ENCODE peak calls at places on chromosomes 11 and 22, in seven cellular contexts. U, W, V, D, M, I and P are unnamed samples.
A peak's percentile ranks its signal among the peaks of the same experiment; 100 is the strongest.

GRCh38 chr22:23251445-23252093 is 71.3 kb downstream of the BCR start:
- DNase-seq in U (no peak), D (peak; percentile 8), I (peak; percentile 11), M (peak; percentile 45), W (peak; percentile 61), V (no peak), P (no peak)

GRCh38 chr11:112212710-112213109 is 13.5 kb upstream of the PTS start:
- DNase-seq in I (no peak), W (no peak), M (no peak), V (no peak), D (peak; percentile 54), U (no peak), P (no peak)

GRCh38 chr11:69443138-69443967 is 38.1 kb upstream of the LINC01488 start:
- DNase-seq in V (peak; percentile 91), M (peak; percentile 94), U (peak; percentile 91), D (peak; percentile 96), W (peak; percentile 97), I (peak; percentile 42), P (peak; percentile 95)

GRCh38 chr11:76248210-76248609 is 41.9 kb upstream of the WNT11 start:
- DNase-seq in I (no peak), U (no peak), V (peak; percentile 59), W (peak; percentile 76), D (peak; percentile 33), M (no peak), P (peak; percentile 65)

GRCh38 chr22:30474683-30475424 is 3.0 kb upstream of the SEC14L3 start:
- DNase-seq in V (no peak), U (no peak), M (no peak), W (peak; percentile 64), I (no peak), D (no peak), P (peak; percentile 45)

GRCh38 chr11:111336582-111337256 is 38.4 kb downstream of the POU2AF3 start:
- DNase-seq in U (no peak), D (peak; percentile 6), W (peak; percentile 77), I (peak; percentile 11), M (peak; percentile 61), V (no peak), P (peak; percentile 50)

GRCh38 chr11:45948341-45948740 is 25.9 kb downstream of the LARGE2 start:
- DNase-seq in V (no peak), M (no peak), D (no peak), W (no peak), I (no peak), U (no peak), P (no peak)

GRCh38 chr11:83663446-83663845 is 377.3 kb upstream of the CCDC90B start:
- DNase-seq in U (no peak), I (no peak), W (no peak), V (no peak), M (peak; percentile 5), D (no peak), P (no peak)

GRCh38 chr11:32429477-32429876 is 5.9 kb downstream of the WT1 start:
- DNase-seq in V (peak; percentile 45), M (no peak), U (no peak), I (no peak), D (no peak), W (no peak), P (no peak)

GRCh38 chr11:126113515-126113957 is 50.9 kb upstream of the CDON start:
- DNase-seq in D (peak; percentile 97), W (peak; percentile 91), I (peak; percentile 30), U (no peak), M (peak; percentile 96), V (no peak), P (no peak)

GRCh38 chr11:28231475-28231874 is 123.3 kb downstream of the METTL15 start:
- DNase-seq in D (peak; percentile 67), V (no peak), M (peak; percentile 90), W (no peak), I (no peak), U (no peak), P (no peak)

GRCh38 chr22:50671641-50672040 is 982 bp upstream of the SHANK3 start:
- DNase-seq in V (no peak), M (no peak), W (no peak), I (no peak), U (no peak), D (no peak), P (no peak)

GRCh38 chr22:43944670-43945430 is 10.4 kb upstream of the SAMM50 start:
- DNase-seq in D (no peak), I (peak; percentile 34), W (no peak), U (no peak), V (no peak), M (no peak), P (no peak)

GRCh38 chr11:86152006-86152862 is 83.3 kb upstream of the PICALM start:
- DNase-seq in U (no peak), I (peak; percentile 38), V (no peak), M (peak; percentile 53), W (no peak), D (no peak), P (no peak)

GRCh38 chr11:83060965-83061364 is 10.7 kb downstream of the RAB30 start:
- DNase-seq in V (no peak), I (no peak), U (no peak), D (no peak), W (no peak), M (no peak), P (no peak)

GRCh38 chr22:47259990-47260389 is 497.5 kb downstream of the TBC1D22A start:
- DNase-seq in U (no peak), V (no peak), W (no peak), M (no peak), D (no peak), I (no peak), P (no peak)

GRCh38 chr22:26429458-26430238 is 588 bp downstream of the ASPHD2 start:
- DNase-seq in W (no peak), M (no peak), U (no peak), D (no peak), V (no peak), I (peak; percentile 52), P (no peak)

GRCh38 chr11:114080219-114080618 is 20.7 kb downstream of the ZBTB16 start:
- DNase-seq in U (no peak), D (peak; percentile 87), M (no peak), I (no peak), V (no peak), W (no peak), P (no peak)

GRCh38 chr11:69301491-69302401 is 7.8 kb downstream of the MYEOV start:
- DNase-seq in D (peak; percentile 85), M (peak; percentile 91), W (peak; percentile 51), U (no peak), V (no peak), I (peak; percentile 38), P (no peak)

GRCh38 chr11:47955356-47955755 is 25.0 kb upstream of the PTPRJ start:
- DNase-seq in D (no peak), U (no peak), M (no peak), V (no peak), I (no peak), W (no peak), P (no peak)

GRCh38 chr11:58596621-58597020 is 17.8 kb downstream of the ZFP91 start:
- DNase-seq in I (no peak), W (no peak), U (no peak), D (no peak), V (no peak), M (no peak), P (no peak)

GRCh38 chr11:12724301-12725046 is 50.3 kb downstream of the TEAD1 start:
- DNase-seq in W (peak; percentile 91), V (peak; percentile 77), I (no peak), M (peak; percentile 95), D (peak; percentile 97), U (no peak), P (peak; percentile 95)

GRCh38 chr22:44743804-44744211 is 8.6 kb upstream of the ARHGAP8 start:
- DNase-seq in I (no peak), M (peak; percentile 80), D (no peak), W (peak; percentile 22), V (no peak), U (no peak), P (no peak)

GRCh38 chr22:48051796-48052620 is 1289.6 kb downstream of the TBC1D22A start:
- DNase-seq in M (no peak), W (no peak), U (no peak), V (no peak), D (no peak), I (no peak), P (no peak)

GRCh38 chr22:35264986-35265385 is 7.7 kb downstream of the HMGXB4 start:
- DNase-seq in M (no peak), V (no peak), I (no peak), U (no peak), W (no peak), D (no peak), P (no peak)
- H3K18ac ChIP-seq in M (no peak overlapping the region), V (no peak overlapping the region), I (no peak overlapping the region), U (no peak overlapping the region), W (no peak overlapping the region), D (no peak overlapping the region), P (no peak overlapping the region)

DNA sequence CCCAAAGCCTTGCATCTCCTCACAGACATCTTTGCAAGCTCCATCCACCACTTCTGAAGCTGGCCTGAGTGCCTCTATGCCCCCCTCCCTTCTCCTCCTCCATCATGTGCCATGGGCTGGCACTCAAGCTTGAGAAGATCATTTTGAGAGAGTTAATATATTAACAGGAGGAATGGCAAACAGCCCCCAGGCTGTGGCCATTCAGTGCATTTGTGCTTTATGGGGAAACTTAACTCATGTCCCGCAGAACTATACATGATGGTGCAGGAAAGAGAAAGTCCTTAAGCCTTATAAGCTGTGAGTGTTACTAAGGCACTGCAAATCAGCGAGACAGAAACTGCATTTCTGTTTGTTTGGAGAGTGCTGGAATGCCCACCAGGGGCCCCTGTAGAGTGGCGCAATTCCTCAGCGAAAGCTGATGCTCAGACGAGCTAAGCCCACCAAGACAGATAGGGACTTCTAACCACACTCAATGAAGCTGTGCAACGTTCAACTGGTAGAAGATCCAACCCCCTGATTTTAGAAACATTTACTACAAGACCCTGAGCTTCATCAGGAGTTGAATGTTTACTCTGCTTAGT is 26.8 kb upstream of the PHLDA2 start:
- DNase-seq in U (no peak), W (peak; percentile 54), D (no peak), I (no peak), V (no peak), M (peak; percentile 18), P (no peak)
- H3K18ac ChIP-seq in U (no peak overlapping the region), W (no peak overlapping the region), D (no peak overlapping the region), I (no peak overlapping the region), V (no peak overlapping the region), M (no peak overlapping the region), P (no peak overlapping the region)

GRCh38 chr11:3781423-3781822 is 15.9 kb downstream of the NUP98 start:
- DNase-seq in U (no peak), D (no peak), V (no peak), W (no peak), I (peak; percentile 20), M (peak; percentile 55), P (no peak)

GRCh38 chr11:3786781-3787428 is 10.4 kb downstream of the NUP98 start:
- DNase-seq in M (no peak), U (no peak), V (no peak), D (peak; percentile 16), I (no peak), W (no peak), P (no peak)

DNA sequence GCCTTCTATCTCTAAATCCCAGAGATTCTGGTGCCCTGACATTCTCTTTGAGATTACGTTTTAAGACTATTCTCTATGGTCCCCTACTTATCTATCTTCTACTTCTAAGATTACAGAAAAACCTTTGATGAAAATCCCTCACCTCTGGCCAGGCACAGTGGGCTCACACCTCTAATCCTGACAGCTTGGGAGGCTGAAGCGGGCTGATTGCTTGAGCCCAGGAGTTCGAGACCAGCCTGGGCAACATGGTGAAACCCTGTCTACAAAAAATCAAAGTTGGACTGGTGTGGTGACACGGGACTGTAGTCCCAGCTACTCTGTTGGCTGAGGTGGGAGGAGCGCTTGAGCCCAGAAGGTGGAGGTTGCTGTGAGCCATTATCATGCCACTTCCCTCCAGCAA is 14.4 kb downstream of the NUP98 start:
- DNase-seq in D (no peak), U (no peak), V (no peak), W (peak; percentile 30), I (no peak), M (no peak), P (peak; percentile 36)
- H3K18ac ChIP-seq in D (no peak overlapping the region), U (no peak overlapping the region), V (no peak overlapping the region), W (no peak overlapping the region), I (peak overlapping the region; percentile 8), M (no peak overlapping the region), P (no peak overlapping the region)

GRCh38 chr11:59822989-59823566 is 12.5 kb upstream of the MRPL16 start:
- DNase-seq in D (peak; percentile 74), M (peak; percentile 53), I (peak; percentile 37), U (peak; percentile 30), V (no peak), W (peak; percentile 58), P (no peak)
- H3K18ac ChIP-seq in D (no peak overlapping the region), M (no peak overlapping the region), I (no peak overlapping the region), U (no peak overlapping the region), V (no peak overlapping the region), W (no peak overlapping the region), P (no peak overlapping the region)